ENCODE peak calls at places on chromosomes 3 and 15, in four cellular contexts. S, N, D and O are unnamed samples.

GRCh38 chr3:3088066-3088465 is 22.1 kb downstream of the IL5RA start:
- DNase-seq in S (no peak), N (no peak), D (no peak), O (no peak)

GRCh38 chr15:77411614-77411976 is 8.3 kb downstream of the PEAK1 start:
- DNase-seq in S (no peak), N (no peak), D (no peak), O (no peak)

GRCh38 chr15:64532921-64533320 is 72.5 kb downstream of the ZNF609 start:
- DNase-seq in S (no peak), N (no peak), D (no peak), O (no peak)

GRCh38 chr3:135262441-135262840 is 467.4 kb downstream of the EPHB1 start:
- DNase-seq in S (no peak), N (no peak), D (no peak), O (no peak)

GRCh38 chr3:136994772-136995516 is 37.2 kb downstream of the IL20RB start:
- DNase-seq in S (no peak), N (peak; percentile 84), D (peak; percentile 98), O (no peak)

GRCh38 chr15:73601449-73602425 is 31.5 kb downstream of the NPTN start:
- DNase-seq in S (peak; percentile 17), N (no peak), D (peak; percentile 86), O (no peak)

GRCh38 chr3:196227629-196228493 is 11.5 kb downstream of the SLC51A start:
- DNase-seq in S (no peak), N (no peak), D (no peak), O (no peak)

GRCh38 chr3:143769663-143770062 is 78.6 kb downstream of the SLC9A9 start:
- DNase-seq in S (no peak), N (no peak), D (peak; percentile 12), O (no peak)

GRCh38 chr3:59185586-59186381 is 136.0 kb upstream of the CFAP20DC start:
- DNase-seq in S (no peak), N (no peak), D (peak; percentile 46), O (no peak)

GRCh38 chr3:197516517-197516889 is 39.3 kb downstream of the BDH1 start:
- DNase-seq in S (peak; percentile 71), N (no peak), D (peak; percentile 100), O (peak; percentile 89)